ENCODE peak calls at places on chromosomes 16 and 17, in six cellular contexts. B is M059J; Y is progenitor cell of endocrine pancreas; P is T-helper 2 cell; X is tibial artery; T is stimulated activated CD8-positive, alpha-beta memory T cell treated with anti-CD3 and anti-CD28 coated beads, Interleukin-7, amount 100 ng/mL, for 1 hour. R is an unnamed sample.

GRCh38 chr17:10729334-10730193 is at the start of gene TMEM220:
- DNase-seq in B (peak; percentile 29), Y (peak; percentile 43), P (no peak), X (peak; percentile 84), T (no peak), R (no peak)

GRCh38 chr16:89981414-89981813 is 32.9 kb downstream of the DEF8 start:
- DNase-seq in B (no peak), Y (no peak), P (no peak), X (no peak), T (no peak), R (no peak)

GRCh38 chr16:53098526-53099317 is 43.9 kb downstream of the CHD9 start:
- DNase-seq in B (peak; percentile 93), Y (no peak), P (no peak), X (peak; percentile 92), T (peak; percentile 11), R (peak; percentile 59)

GRCh38 chr16:88026964-88027938 is 76.0 kb downstream of the BANP start:
- DNase-seq in B (no peak), Y (no peak), P (no peak), X (no peak), T (no peak), R (no peak)

GRCh38 chr17:3659541-3660111 is 8.8 kb downstream of the TAX1BP3 start:
- DNase-seq in B (peak; percentile 85), Y (no peak), P (no peak), X (peak; percentile 89), T (no peak), R (no peak)

GRCh38 chr17:18093616-18094408 is 6.1 kb downstream of the DRG2 start:
- DNase-seq in B (peak; percentile 54), Y (no peak), P (no peak), X (peak; percentile 40), T (no peak), R (no peak)

GRCh38 chr16:70700101-70701020 is 14.5 kb upstream of the MTSS2 start:
- DNase-seq in B (peak; percentile 55), Y (no peak), P (no peak), X (peak; percentile 83), T (no peak), R (no peak)

GRCh38 chr16:76837872-76838271 is 353.1 kb upstream of the MON1B start:
- DNase-seq in B (no peak), Y (no peak), P (no peak), X (no peak), T (no peak), R (no peak)

GRCh38 chr17:81272616-81273015 is 22.5 kb downstream of the SLC38A10 start:
- DNase-seq in B (no peak), Y (no peak), P (no peak), X (no peak), T (no peak), R (no peak)

GRCh38 chr17:39096435-39097158 is 54.8 kb downstream of the PLXDC1 start:
- DNase-seq in B (no peak), Y (no peak), P (no peak), X (no peak), T (peak; percentile 2), R (no peak)

GRCh38 chr16:51854401-51854951 is 692.5 kb downstream of the TOX3 start:
- DNase-seq in B (peak; percentile 82), Y (no peak), P (no peak), X (no peak), T (no peak), R (no peak)

GRCh38 chr17:58694302-58694701 is 1.9 kb downstream of the RAD51C start:
- DNase-seq in B (no peak), Y (no peak), P (no peak), X (no peak), T (no peak), R (no peak)

GRCh38 chr17:41730479-41730878 is 4.0 kb downstream of the HAP1 start:
- DNase-seq in B (no peak), Y (no peak), P (no peak), X (no peak), T (no peak), R (no peak)

GRCh38 chr17:80303824-80304223 is 43.2 kb downstream of the RNF213 start:
- DNase-seq in B (no peak), Y (no peak), P (no peak), X (no peak), T (no peak), R (no peak)

GRCh38 chr16:53744449-53744848 is 40.5 kb downstream of the FTO start:
- DNase-seq in B (peak; percentile 67), Y (no peak), P (peak; percentile 2), X (no peak), T (no peak), R (no peak)

GRCh38 chr17:9192010-9192409 is 170.7 kb downstream of the NTN1 start:
- DNase-seq in B (no peak), Y (no peak), P (no peak), X (no peak), T (no peak), R (no peak)

GRCh38 chr16:75570351-75571104 is 4.3 kb downstream of the GABARAPL2 start:
- DNase-seq in B (no peak), Y (no peak), P (no peak), X (no peak), T (no peak), R (no peak)

GRCh38 chr16:81567987-81568748 is 123.6 kb downstream of the CMIP start:
- DNase-seq in B (peak; percentile 99), Y (no peak), P (no peak), X (no peak), T (no peak), R (no peak)

GRCh38 chr16:57615813-57616212 is 12.6 kb upstream of the ADGRG1 start:
- DNase-seq in B (no peak), Y (no peak), P (no peak), X (no peak), T (no peak), R (no peak)

GRCh38 chr17:12386240-12386639 is 279.4 kb upstream of the MYOCD start:
- DNase-seq in B (peak; percentile 18), Y (no peak), P (no peak), X (no peak), T (no peak), R (no peak)

GRCh38 chr17:2175294-2175628 is 120.4 kb downstream of the HIC1 start:
- DNase-seq in B (no peak), Y (no peak), P (no peak), X (no peak), T (no peak), R (no peak)

GRCh38 chr17:14515015-14515414 is 214.1 kb downstream of the HS3ST3B1 start:
- DNase-seq in B (no peak), Y (no peak), P (no peak), X (no peak), T (no peak), R (no peak)